ENCODE peak calls at places on chromosomes 7 and 10, in ten cellular contexts. One of them, this sample, is unnamed.

GRCh38 chr10:14093735-14094484 is 236.8 kb downstream of the FRMD4A start:
- DNase-seq in fibroblast of the aortic adventitia: peak
- DNase-seq in HFF-Myc: no peak
- DNase-seq in tibial nerve: no peak
- DNase-seq in NCI-H2081: peak
- DNase-seq in trophoblast cell: peak
- DNase-seq in heart right ventricle: no peak
- DNase-seq in hepatocyte: peak
- DNase-seq in GM03348: peak
- DNase-seq in fibroblast of the conjunctiva: peak
- DNase-seq in this sample: no peak

GRCh38 chr7:2038876-2039728 is 193.6 kb downstream of the MAD1L1 start:
- DNase-seq in tibial nerve: no peak
- DNase-seq in fibroblast of the conjunctiva: no peak
- DNase-seq in GM03348: no peak
- DNase-seq in hepatocyte: no peak
- DNase-seq in trophoblast cell: no peak
- DNase-seq in heart right ventricle: no peak
- DNase-seq in NCI-H2081: no peak
- DNase-seq in HFF-Myc: no peak
- DNase-seq in fibroblast of the aortic adventitia: peak
- DNase-seq in this sample: no peak

GRCh38 chr10:90175161-90175681 is 473.8 kb downstream of the KIF20B start:
- DNase-seq in tibial nerve: no peak
- DNase-seq in hepatocyte: no peak
- DNase-seq in GM03348: no peak
- DNase-seq in trophoblast cell: no peak
- DNase-seq in NCI-H2081: no peak
- DNase-seq in fibroblast of the conjunctiva: no peak
- DNase-seq in heart right ventricle: no peak
- DNase-seq in fibroblast of the aortic adventitia: peak
- DNase-seq in HFF-Myc: no peak
- DNase-seq in this sample: no peak

GRCh38 chr7:6556196-6556595 is 4.9 kb upstream of the GRID2IP start:
- DNase-seq in hepatocyte: peak
- DNase-seq in NCI-H2081: no peak
- DNase-seq in tibial nerve: no peak
- DNase-seq in GM03348: no peak
- DNase-seq in fibroblast of the aortic adventitia: no peak
- DNase-seq in HFF-Myc: no peak
- DNase-seq in heart right ventricle: no peak
- DNase-seq in fibroblast of the conjunctiva: no peak
- DNase-seq in trophoblast cell: peak
- DNase-seq in this sample: no peak

GRCh38 chr10:6128591-6129383 is 40.0 kb downstream of the RBM17 start:
- DNase-seq in fibroblast of the conjunctiva: no peak
- DNase-seq in fibroblast of the aortic adventitia: peak
- DNase-seq in GM03348: peak
- DNase-seq in trophoblast cell: peak
- DNase-seq in hepatocyte: peak
- DNase-seq in HFF-Myc: no peak
- DNase-seq in tibial nerve: no peak
- DNase-seq in NCI-H2081: no peak
- DNase-seq in heart right ventricle: no peak
- DNase-seq in this sample: no peak

GRCh38 chr10:95788830-95789229 is 32.9 kb downstream of the ENTPD1 start:
- DNase-seq in fibroblast of the aortic adventitia: peak
- DNase-seq in GM03348: peak
- DNase-seq in tibial nerve: no peak
- DNase-seq in trophoblast cell: peak
- DNase-seq in HFF-Myc: no peak
- DNase-seq in heart right ventricle: no peak
- DNase-seq in hepatocyte: no peak
- DNase-seq in fibroblast of the conjunctiva: peak
- DNase-seq in NCI-H2081: no peak
- DNase-seq in this sample: no peak

GRCh38 chr10:129993621-129994020 is 29.5 kb upstream of the EBF3 start:
- DNase-seq in hepatocyte: no peak
- DNase-seq in NCI-H2081: no peak
- DNase-seq in fibroblast of the aortic adventitia: peak
- DNase-seq in GM03348: peak
- DNase-seq in tibial nerve: no peak
- DNase-seq in fibroblast of the conjunctiva: no peak
- DNase-seq in HFF-Myc: no peak
- DNase-seq in heart right ventricle: no peak
- DNase-seq in trophoblast cell: peak
- DNase-seq in this sample: peak

GRCh38 chr7:117048854-117049321 is 95.6 kb downstream of the ST7 start:
- DNase-seq in fibroblast of the conjunctiva: no peak
- DNase-seq in tibial nerve: no peak
- DNase-seq in fibroblast of the aortic adventitia: no peak
- DNase-seq in hepatocyte: no peak
- DNase-seq in NCI-H2081: no peak
- DNase-seq in heart right ventricle: no peak
- DNase-seq in trophoblast cell: no peak
- DNase-seq in HFF-Myc: no peak
- DNase-seq in GM03348: no peak
- DNase-seq in this sample: no peak

GRCh38 chr10:77560052-77560451 is 77.6 kb downstream of the KCNMA1 start:
- DNase-seq in tibial nerve: no peak
- DNase-seq in fibroblast of the aortic adventitia: no peak
- DNase-seq in NCI-H2081: no peak
- DNase-seq in GM03348: no peak
- DNase-seq in hepatocyte: no peak
- DNase-seq in HFF-Myc: no peak
- DNase-seq in trophoblast cell: no peak
- DNase-seq in fibroblast of the conjunctiva: no peak
- DNase-seq in heart right ventricle: no peak
- DNase-seq in this sample: no peak

GRCh38 chr10:15884447-15884846 is 24.1 kb upstream of the MINDY3 start:
- DNase-seq in fibroblast of the conjunctiva: no peak
- DNase-seq in GM03348: no peak
- DNase-seq in heart right ventricle: no peak
- DNase-seq in tibial nerve: no peak
- DNase-seq in NCI-H2081: no peak
- DNase-seq in trophoblast cell: no peak
- DNase-seq in HFF-Myc: no peak
- DNase-seq in hepatocyte: no peak
- DNase-seq in fibroblast of the aortic adventitia: no peak
- DNase-seq in this sample: no peak

GRCh38 chr10:95290446-95290800 is 380 bp downstream of the PDLIM1 start:
- DNase-seq in tibial nerve: no peak
- DNase-seq in fibroblast of the conjunctiva: no peak
- DNase-seq in trophoblast cell: peak
- DNase-seq in heart right ventricle: no peak
- DNase-seq in fibroblast of the aortic adventitia: no peak
- DNase-seq in GM03348: peak
- DNase-seq in hepatocyte: peak
- DNase-seq in NCI-H2081: no peak
- DNase-seq in HFF-Myc: no peak
- DNase-seq in this sample: no peak

GRCh38 chr10:15363031-15363430 is 8.1 kb downstream of the FAM171A1 start:
- DNase-seq in fibroblast of the conjunctiva: no peak
- DNase-seq in heart right ventricle: no peak
- DNase-seq in trophoblast cell: no peak
- DNase-seq in HFF-Myc: no peak
- DNase-seq in GM03348: no peak
- DNase-seq in hepatocyte: no peak
- DNase-seq in NCI-H2081: no peak
- DNase-seq in fibroblast of the aortic adventitia: no peak
- DNase-seq in tibial nerve: no peak
- DNase-seq in this sample: no peak

GRCh38 chr7:74252893-74253292 is 1.3 kb downstream of the RFC2 start:
- DNase-seq in hepatocyte: no peak
- DNase-seq in trophoblast cell: no peak
- DNase-seq in heart right ventricle: no peak
- DNase-seq in tibial nerve: no peak
- DNase-seq in GM03348: no peak
- DNase-seq in HFF-Myc: no peak
- DNase-seq in NCI-H2081: no peak
- DNase-seq in fibroblast of the conjunctiva: no peak
- DNase-seq in fibroblast of the aortic adventitia: no peak
- DNase-seq in this sample: no peak

GRCh38 chr10:5545778-5546710 is 21.3 kb downstream of the CALML3 start:
- DNase-seq in GM03348: no peak
- DNase-seq in tibial nerve: peak
- DNase-seq in heart right ventricle: peak
- DNase-seq in fibroblast of the aortic adventitia: peak
- DNase-seq in hepatocyte: peak
- DNase-seq in NCI-H2081: no peak
- DNase-seq in HFF-Myc: no peak
- DNase-seq in fibroblast of the conjunctiva: peak
- DNase-seq in trophoblast cell: peak
- DNase-seq in this sample: no peak